ENCODE peak calls at places on chromosomes 13 and 19, in four cellular contexts. One of them, this sample, is unnamed. For H3K36me3 and H3K27me3, the result is how much of the 10 kb centered on the place peaks cover.

GRCh38 chr19:48780684-48781391 is 25.5 kb downstream of the FGF21 start:
- DNase-seq in Peyer's patch: peak
- DNase-seq in brain microvascular endothelial cell: peak
- DNase-seq in PC-3: no peak
- DNase-seq in this sample: no peak

GRCh38 chr13:113951246-113951999 is 22.5 kb downstream of the C13orf46 start:
- DNase-seq in brain microvascular endothelial cell: peak
- DNase-seq in Peyer's patch: peak
- DNase-seq in PC-3: peak
- DNase-seq in this sample: peak

GRCh38 chr19:4415352-4415751 is 12.9 kb downstream of the CHAF1A start:
- DNase-seq in brain microvascular endothelial cell: no peak
- DNase-seq in Peyer's patch: no peak
- DNase-seq in PC-3: no peak
- DNase-seq in this sample: peak

GRCh38 chr19:11096210-11096841 is 7.1 kb downstream of the LDLR start:
- DNase-seq in PC-3: peak
- DNase-seq in Peyer's patch: no peak
- DNase-seq in brain microvascular endothelial cell: peak
- DNase-seq in this sample: no peak

GRCh38 chr19:45245334-45245787 is at the start of gene EXOC3L2:
- DNase-seq in Peyer's patch: no peak
- DNase-seq in brain microvascular endothelial cell: no peak
- DNase-seq in PC-3: no peak
- DNase-seq in this sample: peak

GRCh38 chr13:59300347-59301165 is 863.2 kb downstream of the DIAPH3 start:
- DNase-seq in PC-3: no peak
- DNase-seq in Peyer's patch: no peak
- DNase-seq in brain microvascular endothelial cell: no peak
- DNase-seq in this sample: no peak

GRCh38 chr13:80359459-80360297 is 18.8 kb upstream of the SPRY2 start:
- DNase-seq in Peyer's patch: no peak
- DNase-seq in brain microvascular endothelial cell: no peak
- DNase-seq in PC-3: no peak
- DNase-seq in this sample: peak

GRCh38 chr13:78497702-78498319 is 105.5 kb downstream of the POU4F1 start:
- DNase-seq in PC-3: no peak
- DNase-seq in Peyer's patch: no peak
- DNase-seq in brain microvascular endothelial cell: no peak
- DNase-seq in this sample: no peak

GRCh38 chr13:99980201-99981114 is 1.1 kb upstream of the ZIC2 start:
- DNase-seq in brain microvascular endothelial cell: peak
- DNase-seq in Peyer's patch: peak
- DNase-seq in PC-3: peak
- DNase-seq in this sample: peak

GRCh38 chr19:41706741-41707501 is 1.5 kb upstream of the CEACAM5 start:
- DNase-seq in brain microvascular endothelial cell: no peak
- DNase-seq in PC-3: peak
- DNase-seq in Peyer's patch: peak
- DNase-seq in this sample: peak

GRCh38 chr13:20198781-20199180 is 6.0 kb upstream of the GJB2 start:
- DNase-seq in Peyer's patch: no peak
- DNase-seq in PC-3: peak
- DNase-seq in brain microvascular endothelial cell: no peak
- DNase-seq in this sample: no peak

GRCh38 chr13:41859555-41859954 is 101.4 kb downstream of the VWA8 start:
- DNase-seq in Peyer's patch: no peak
- DNase-seq in PC-3: no peak
- DNase-seq in brain microvascular endothelial cell: no peak
- DNase-seq in this sample: no peak

GRCh38 chr19:46431824-46432223 is 3.1 kb upstream of the PNMA8C start:
- DNase-seq in brain microvascular endothelial cell: no peak
- DNase-seq in PC-3: no peak
- DNase-seq in Peyer's patch: no peak
- DNase-seq in this sample: peak

GRCh38 chr13:79044415-79044814 is 361.6 kb downstream of the RBM26 start:
- DNase-seq in PC-3: peak
- DNase-seq in brain microvascular endothelial cell: no peak
- DNase-seq in Peyer's patch: no peak
- DNase-seq in this sample: no peak

GRCh38 chr13:39963612-39964011 is 308.1 kb downstream of the COG6 start:
- DNase-seq in Peyer's patch: no peak
- DNase-seq in PC-3: no peak
- DNase-seq in brain microvascular endothelial cell: no peak
- DNase-seq in this sample: no peak

GRCh38 chr19:2798733-2799132 is 13.4 kb downstream of the THOP1 start:
- DNase-seq in brain microvascular endothelial cell: no peak
- DNase-seq in Peyer's patch: no peak
- DNase-seq in PC-3: peak
- DNase-seq in this sample: no peak

GRCh38 chr13:31477961-31478360 is 261.4 kb upstream of the RXFP2 start:
- DNase-seq in brain microvascular endothelial cell: peak
- DNase-seq in PC-3: no peak
- DNase-seq in Peyer's patch: no peak
- DNase-seq in this sample: no peak

GRCh38 chr19:35042056-35042730 is 672 bp downstream of the HPN start:
- DNase-seq in PC-3: no peak
- DNase-seq in brain microvascular endothelial cell: no peak
- DNase-seq in Peyer's patch: no peak
- DNase-seq in this sample: peak

GRCh38 chr13:99985243-99985874 is 3.8 kb downstream of the ZIC2 start:
- DNase-seq in PC-3: no peak
- DNase-seq in brain microvascular endothelial cell: no peak
- DNase-seq in Peyer's patch: no peak
- DNase-seq in this sample: no peak

GRCh38 chr13:30577381-30577780 is 40.3 kb upstream of the USPL1 start:
- DNase-seq in Peyer's patch: no peak
- DNase-seq in brain microvascular endothelial cell: peak
- DNase-seq in PC-3: peak
- DNase-seq in this sample: no peak

GRCh38 chr19:14478113-14478545 is 3.0 kb upstream of the PTGER1 start:
- DNase-seq in PC-3: no peak
- DNase-seq in brain microvascular endothelial cell: no peak
- DNase-seq in Peyer's patch: no peak
- DNase-seq in this sample: peak

GRCh38 chr19:14480695-14481069 is 5.5 kb upstream of the PTGER1 start:
- DNase-seq in brain microvascular endothelial cell: peak
- DNase-seq in PC-3: no peak
- DNase-seq in Peyer's patch: no peak
- DNase-seq in this sample: peak

GRCh38 chr19:14477417-14478112 is 2.4 kb upstream of the PTGER1 start:
- DNase-seq in Peyer's patch: no peak
- DNase-seq in brain microvascular endothelial cell: no peak
- DNase-seq in PC-3: no peak
- DNase-seq in this sample: peak

GRCh38 chr19:14479985-14480694 is 5.0 kb upstream of the PTGER1 start:
- DNase-seq in PC-3: peak
- DNase-seq in brain microvascular endothelial cell: no peak
- DNase-seq in Peyer's patch: no peak
- DNase-seq in this sample: peak

DNA sequence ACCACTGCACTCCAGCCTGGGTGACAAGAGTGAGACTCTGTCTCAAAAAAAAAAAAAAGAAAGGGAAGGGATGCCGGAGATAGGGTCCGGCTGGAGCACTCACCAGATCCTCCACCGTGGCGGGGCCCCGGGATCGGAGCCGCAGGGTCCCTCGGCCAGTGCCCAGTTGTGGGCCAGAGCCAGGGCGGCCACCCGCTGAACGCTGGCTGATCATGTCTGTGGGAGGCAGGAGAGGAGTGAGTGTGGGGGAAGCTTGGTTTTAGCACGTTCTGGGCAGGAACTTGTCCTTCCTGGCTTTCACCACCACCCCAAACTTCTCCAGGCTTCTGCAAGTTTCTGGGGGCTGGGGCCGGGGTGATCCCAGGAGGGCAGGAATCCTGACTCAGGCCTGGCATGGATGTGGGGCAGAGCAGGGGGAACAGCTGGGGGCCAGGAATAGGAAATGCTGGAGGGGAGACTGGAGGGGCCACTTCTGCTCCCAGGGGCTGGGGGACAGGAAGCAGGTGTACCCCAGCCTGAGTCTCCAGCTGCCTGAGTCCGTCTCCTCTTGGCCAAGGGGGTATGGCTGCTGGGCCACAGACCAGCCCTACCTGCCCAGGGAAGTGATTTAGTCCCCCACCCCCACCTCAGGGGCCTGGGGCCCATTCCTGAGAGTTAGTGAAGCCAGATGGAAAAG is 4.3 kb upstream of the PTGER1 start:
- DNase-seq in Peyer's patch: no peak
- DNase-seq in PC-3: no peak
- DNase-seq in brain microvascular endothelial cell: no peak
- DNase-seq in this sample: no peak
- H3K36me3 ChIP-seq in Peyer's patch: under half
- H3K36me3 ChIP-seq in PC-3: under half
- H3K36me3 ChIP-seq in brain microvascular endothelial cell: under half
- H3K36me3 ChIP-seq in this sample: under half

GRCh38 chr13:55359067-55359466 is 1781.7 kb upstream of the PRR20A start:
- DNase-seq in Peyer's patch: no peak
- DNase-seq in PC-3: no peak
- DNase-seq in brain microvascular endothelial cell: no peak
- DNase-seq in this sample: no peak

GRCh38 chr13:55361141-55361540 is 1779.6 kb upstream of the PRR20A start:
- DNase-seq in PC-3: peak
- DNase-seq in Peyer's patch: no peak
- DNase-seq in brain microvascular endothelial cell: no peak
- DNase-seq in this sample: no peak
- H3K4me3 ChIP-seq in PC-3: no peak
- H3K4me3 ChIP-seq in Peyer's patch: no peak
- H3K4me3 ChIP-seq in brain microvascular endothelial cell: no peak
- H3K4me3 ChIP-seq in this sample: no peak

GRCh38 chr19:43691755-43692154 is 21.8 kb upstream of the PLAUR start:
- DNase-seq in Peyer's patch: no peak
- DNase-seq in PC-3: no peak
- DNase-seq in brain microvascular endothelial cell: no peak
- DNase-seq in this sample: no peak

GRCh38 chr19:43687660-43687997 is 17.7 kb upstream of the PLAUR start:
- DNase-seq in PC-3: no peak
- DNase-seq in Peyer's patch: no peak
- DNase-seq in brain microvascular endothelial cell: no peak
- DNase-seq in this sample: no peak

GRCh38 chr19:43690890-43691289 is 20.9 kb upstream of the PLAUR start:
- DNase-seq in PC-3: no peak
- DNase-seq in Peyer's patch: no peak
- DNase-seq in brain microvascular endothelial cell: no peak
- DNase-seq in this sample: no peak

GRCh38 chr19:43690444-43690843 is 20.5 kb upstream of the PLAUR start:
- DNase-seq in Peyer's patch: no peak
- DNase-seq in brain microvascular endothelial cell: no peak
- DNase-seq in PC-3: no peak
- DNase-seq in this sample: no peak

GRCh38 chr19:43688059-43688763 is 18.2 kb upstream of the PLAUR start:
- DNase-seq in PC-3: no peak
- DNase-seq in brain microvascular endothelial cell: no peak
- DNase-seq in Peyer's patch: no peak
- DNase-seq in this sample: no peak
- H3K27me3 ChIP-seq in PC-3: under half
- H3K27me3 ChIP-seq in brain microvascular endothelial cell: under half
- H3K27me3 ChIP-seq in Peyer's patch: under half
- H3K27me3 ChIP-seq in this sample: under half

DNA sequence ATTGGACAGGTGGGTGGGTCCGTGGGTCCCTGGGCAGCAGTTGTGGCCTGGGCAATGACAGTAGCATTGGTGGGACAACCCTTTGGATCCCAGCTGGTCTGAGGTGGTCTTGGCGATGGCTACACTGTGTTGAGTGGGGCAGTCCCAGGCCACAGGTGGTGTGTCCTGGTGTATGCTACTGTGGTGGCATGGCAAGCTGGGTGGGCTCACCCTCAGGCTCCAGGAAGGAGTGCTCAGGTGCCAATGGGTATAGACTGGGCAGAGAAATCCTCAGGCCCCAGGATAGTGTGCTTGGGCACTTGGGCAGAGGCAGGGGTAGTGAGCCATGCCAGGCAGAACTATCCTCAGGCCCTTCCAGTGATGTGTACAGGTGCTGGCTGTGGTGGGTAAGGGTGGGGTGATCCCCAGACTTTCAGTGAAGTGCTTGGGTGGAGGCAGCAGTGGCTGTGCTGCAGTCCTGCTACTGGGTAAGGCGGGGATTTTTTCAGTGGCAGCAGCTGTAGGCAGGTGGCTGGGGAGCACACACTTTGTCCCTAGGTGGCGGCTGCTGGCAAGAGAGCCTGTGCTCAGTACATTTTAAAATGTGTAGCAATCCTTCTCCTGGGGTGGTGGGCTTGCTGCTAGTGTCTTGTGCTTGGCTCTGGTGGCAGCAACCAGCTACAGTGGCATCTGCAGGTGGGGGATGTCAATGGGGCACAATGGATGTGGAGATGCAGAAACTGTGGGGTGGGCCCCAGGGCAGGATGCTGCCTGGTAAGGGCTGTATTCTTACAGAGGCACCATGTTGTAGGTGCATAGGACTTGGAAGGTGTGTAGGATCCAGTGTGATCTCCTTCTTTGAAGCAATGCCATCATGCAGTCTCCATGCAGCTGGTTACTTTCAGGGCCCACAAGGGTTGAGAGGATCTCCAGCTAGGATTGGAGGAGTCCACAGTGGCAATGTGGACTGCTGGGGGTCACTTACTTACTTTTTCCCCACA is 64.9 kb downstream of the DNAJC3 start:
- DNase-seq in brain microvascular endothelial cell: no peak
- DNase-seq in Peyer's patch: no peak
- DNase-seq in PC-3: no peak
- DNase-seq in this sample: no peak
- H3K36me3 ChIP-seq in brain microvascular endothelial cell: under half
- H3K36me3 ChIP-seq in Peyer's patch: under half
- H3K36me3 ChIP-seq in PC-3: under half
- H3K36me3 ChIP-seq in this sample: under half

GRCh38 chr19:18160441-18160791 is 7.5 kb downstream of the PIK3R2 start:
- DNase-seq in PC-3: no peak
- DNase-seq in brain microvascular endothelial cell: no peak
- DNase-seq in Peyer's patch: no peak
- DNase-seq in this sample: no peak

GRCh38 chr19:18164072-18164471 is 9.5 kb upstream of the IFI30 start:
- DNase-seq in brain microvascular endothelial cell: no peak
- DNase-seq in Peyer's patch: no peak
- DNase-seq in PC-3: no peak
- DNase-seq in this sample: peak

GRCh38 chr19:18159810-18160209 is 6.8 kb downstream of the PIK3R2 start:
- DNase-seq in brain microvascular endothelial cell: no peak
- DNase-seq in PC-3: no peak
- DNase-seq in Peyer's patch: no peak
- DNase-seq in this sample: no peak

GRCh38 chr19:18160792-18161690 is 8.1 kb downstream of the PIK3R2 start:
- DNase-seq in brain microvascular endothelial cell: no peak
- DNase-seq in PC-3: peak
- DNase-seq in Peyer's patch: peak
- DNase-seq in this sample: peak

GRCh38 chr19:18161691-18162039 is 8.7 kb downstream of the PIK3R2 start:
- DNase-seq in PC-3: no peak
- DNase-seq in Peyer's patch: no peak
- DNase-seq in brain microvascular endothelial cell: no peak
- DNase-seq in this sample: no peak
- H3K4me3 ChIP-seq in PC-3: no peak
- H3K4me3 ChIP-seq in Peyer's patch: no peak
- H3K4me3 ChIP-seq in brain microvascular endothelial cell: peak
- H3K4me3 ChIP-seq in this sample: no peak

This sample was measured in H7.